ENCODE peak calls at places on chromosomes 16 and 17, in six cellular contexts. One of them, this sample, is unnamed.
A peak's percentile ranks its signal among the peaks of the same experiment; 100 is the strongest.

GRCh38 chr17:82947051-82947991 is 107.5 kb upstream of the ZNF750 start:
- DNase-seq in foreskin fibroblast: no peak
- DNase-seq in PC-3: no peak
- DNase-seq in esophagus squamous epithelium: no peak
- DNase-seq in neuronal stem cell: no peak
- DNase-seq in HFF-Myc: no peak
- DNase-seq in this sample: peak; percentile 8

GRCh38 chr16:73019456-73020362 is 28.2 kb downstream of the ZFHX3 start:
- DNase-seq in foreskin fibroblast: peak; percentile 35
- DNase-seq in PC-3: peak; percentile 71
- DNase-seq in esophagus squamous epithelium: no peak
- DNase-seq in neuronal stem cell: no peak
- DNase-seq in HFF-Myc: peak; percentile 24
- DNase-seq in this sample: peak; percentile 45

GRCh38 chr16:82192665-82193064 is 22.6 kb upstream of the MPHOSPH6 start:
- DNase-seq in foreskin fibroblast: peak; percentile 88
- DNase-seq in PC-3: peak; percentile 71
- DNase-seq in esophagus squamous epithelium: no peak
- DNase-seq in neuronal stem cell: no peak
- DNase-seq in HFF-Myc: peak; percentile 14
- DNase-seq in this sample: no peak

GRCh38 chr17:35499548-35499947 is 37.9 kb downstream of the SLFN12L start:
- DNase-seq in foreskin fibroblast: no peak
- DNase-seq in PC-3: no peak
- DNase-seq in esophagus squamous epithelium: no peak
- DNase-seq in neuronal stem cell: no peak
- DNase-seq in HFF-Myc: no peak
- DNase-seq in this sample: no peak

GRCh38 chr17:81512560-81512983 is at the start of gene ACTG1:
- DNase-seq in foreskin fibroblast: peak; percentile 94
- DNase-seq in PC-3: peak; percentile 95
- DNase-seq in esophagus squamous epithelium: peak; percentile 73
- DNase-seq in neuronal stem cell: peak; percentile 88
- DNase-seq in HFF-Myc: peak; percentile 60
- DNase-seq in this sample: peak; percentile 94

GRCh38 chr16:86566601-86566965 is at the start of gene FOXC2:
- DNase-seq in foreskin fibroblast: peak; percentile 96
- DNase-seq in PC-3: no peak
- DNase-seq in esophagus squamous epithelium: no peak
- DNase-seq in neuronal stem cell: peak; percentile 83
- DNase-seq in HFF-Myc: peak; percentile 65
- DNase-seq in this sample: peak; percentile 63

GRCh38 chr16:79605999-79606398 is 5.5 kb upstream of the MAF start:
- DNase-seq in foreskin fibroblast: no peak
- DNase-seq in PC-3: peak; percentile 6
- DNase-seq in esophagus squamous epithelium: no peak
- DNase-seq in neuronal stem cell: no peak
- DNase-seq in HFF-Myc: no peak
- DNase-seq in this sample: no peak

GRCh38 chr16:85366031-85366763 is 246.9 kb upstream of the GSE1 start:
- DNase-seq in foreskin fibroblast: no peak
- DNase-seq in PC-3: no peak
- DNase-seq in esophagus squamous epithelium: no peak
- DNase-seq in neuronal stem cell: no peak
- DNase-seq in HFF-Myc: no peak
- DNase-seq in this sample: no peak

GRCh38 chr16:27286446-27286845 is 17.9 kb upstream of the NSMCE1 start:
- DNase-seq in foreskin fibroblast: peak; percentile 96
- DNase-seq in PC-3: peak; percentile 85
- DNase-seq in esophagus squamous epithelium: no peak
- DNase-seq in neuronal stem cell: no peak
- DNase-seq in HFF-Myc: peak; percentile 46
- DNase-seq in this sample: peak; percentile 39

GRCh38 chr17:41932821-41933389 is 2.5 kb downstream of the ODAD4 start:
- DNase-seq in foreskin fibroblast: no peak
- DNase-seq in PC-3: no peak
- DNase-seq in esophagus squamous epithelium: no peak
- DNase-seq in neuronal stem cell: no peak
- DNase-seq in HFF-Myc: no peak
- DNase-seq in this sample: no peak

GRCh38 chr16:72609933-72610332 is 438.0 kb upstream of the PMFBP1 start:
- DNase-seq in foreskin fibroblast: no peak
- DNase-seq in PC-3: no peak
- DNase-seq in esophagus squamous epithelium: no peak
- DNase-seq in neuronal stem cell: no peak
- DNase-seq in HFF-Myc: no peak
- DNase-seq in this sample: no peak

GRCh38 chr17:29866746-29867404 is 63.2 kb downstream of the SSH2 start:
- DNase-seq in foreskin fibroblast: no peak
- DNase-seq in PC-3: no peak
- DNase-seq in esophagus squamous epithelium: no peak
- DNase-seq in neuronal stem cell: no peak
- DNase-seq in HFF-Myc: no peak
- DNase-seq in this sample: no peak

GRCh38 chr17:74243013-74243755 is 29.8 kb downstream of the TTYH2 start:
- DNase-seq in foreskin fibroblast: no peak
- DNase-seq in PC-3: no peak
- DNase-seq in esophagus squamous epithelium: no peak
- DNase-seq in neuronal stem cell: no peak
- DNase-seq in HFF-Myc: no peak
- DNase-seq in this sample: no peak

GRCh38 chr16:61797296-61797695 is 238.9 kb downstream of the CDH8 start:
- DNase-seq in foreskin fibroblast: no peak
- DNase-seq in PC-3: no peak
- DNase-seq in esophagus squamous epithelium: no peak
- DNase-seq in neuronal stem cell: no peak
- DNase-seq in HFF-Myc: no peak
- DNase-seq in this sample: no peak

GRCh38 chr16:66695935-66696668 is 441 bp downstream of the CMTM4 start:
- DNase-seq in foreskin fibroblast: no peak
- DNase-seq in PC-3: peak; percentile 35
- DNase-seq in esophagus squamous epithelium: no peak
- DNase-seq in neuronal stem cell: peak; percentile 6
- DNase-seq in HFF-Myc: no peak
- DNase-seq in this sample: peak; percentile 76

GRCh38 chr17:75576661-75577060 is 10.9 kb upstream of the MYO15B start:
- DNase-seq in foreskin fibroblast: no peak
- DNase-seq in PC-3: no peak
- DNase-seq in esophagus squamous epithelium: no peak
- DNase-seq in neuronal stem cell: no peak
- DNase-seq in HFF-Myc: no peak
- DNase-seq in this sample: no peak

GRCh38 chr16:11101695-11102522 is 154.1 kb downstream of the SOCS1 start:
- DNase-seq in foreskin fibroblast: no peak
- DNase-seq in PC-3: no peak
- DNase-seq in esophagus squamous epithelium: no peak
- DNase-seq in neuronal stem cell: no peak
- DNase-seq in HFF-Myc: no peak
- DNase-seq in this sample: peak; percentile 34

GRCh38 chr17:82332669-82333278 is 792 bp downstream of the SECTM1 start:
- DNase-seq in foreskin fibroblast: peak; percentile 37
- DNase-seq in PC-3: peak; percentile 66
- DNase-seq in esophagus squamous epithelium: no peak
- DNase-seq in neuronal stem cell: no peak
- DNase-seq in HFF-Myc: no peak
- DNase-seq in this sample: peak; percentile 65

GRCh38 chr17:79552824-79553223 is 58.0 kb downstream of the RBFOX3 start:
- DNase-seq in foreskin fibroblast: no peak
- DNase-seq in PC-3: no peak
- DNase-seq in esophagus squamous epithelium: no peak
- DNase-seq in neuronal stem cell: no peak
- DNase-seq in HFF-Myc: no peak
- DNase-seq in this sample: no peak

GRCh38 chr17:79859676-79860615 is 20.7 kb upstream of the CBX4 start:
- DNase-seq in foreskin fibroblast: no peak
- DNase-seq in PC-3: no peak
- DNase-seq in esophagus squamous epithelium: no peak
- DNase-seq in neuronal stem cell: no peak
- DNase-seq in HFF-Myc: no peak
- DNase-seq in this sample: no peak

GRCh38 chr16:11017499-11017898 is 73.1 kb downstream of the CLEC16A start:
- DNase-seq in foreskin fibroblast: no peak
- DNase-seq in PC-3: no peak
- DNase-seq in esophagus squamous epithelium: no peak
- DNase-seq in neuronal stem cell: no peak
- DNase-seq in HFF-Myc: no peak
- DNase-seq in this sample: no peak

GRCh38 chr17:27430882-27431491 is 25.3 kb upstream of the KSR1 start:
- DNase-seq in foreskin fibroblast: peak; percentile 37
- DNase-seq in PC-3: peak; percentile 57
- DNase-seq in esophagus squamous epithelium: no peak
- DNase-seq in neuronal stem cell: peak; percentile 15
- DNase-seq in HFF-Myc: peak; percentile 16
- DNase-seq in this sample: peak; percentile 29

GRCh38 chr16:706189-707061 is 824 bp upstream of the FBXL16 start:
- DNase-seq in foreskin fibroblast: no peak
- DNase-seq in PC-3: no peak
- DNase-seq in esophagus squamous epithelium: no peak
- DNase-seq in neuronal stem cell: no peak
- DNase-seq in HFF-Myc: no peak
- DNase-seq in this sample: no peak

GRCh38 chr17:81821603-81822311 is 11.3 kb downstream of the MCRIP1 start:
- DNase-seq in foreskin fibroblast: peak; percentile 51
- DNase-seq in PC-3: peak; percentile 69
- DNase-seq in esophagus squamous epithelium: no peak
- DNase-seq in neuronal stem cell: no peak
- DNase-seq in HFF-Myc: no peak
- DNase-seq in this sample: peak; percentile 97

GRCh38 chr17:21015564-21015963 is 27.2 kb downstream of the USP22 start:
- DNase-seq in foreskin fibroblast: no peak
- DNase-seq in PC-3: no peak
- DNase-seq in esophagus squamous epithelium: no peak
- DNase-seq in neuronal stem cell: no peak
- DNase-seq in HFF-Myc: no peak
- DNase-seq in this sample: no peak

GRCh38 chr16:75029854-75030253 is 31.0 kb downstream of the ZNRF1 start:
- DNase-seq in foreskin fibroblast: peak; percentile 54
- DNase-seq in PC-3: peak; percentile 72
- DNase-seq in esophagus squamous epithelium: no peak
- DNase-seq in neuronal stem cell: no peak
- DNase-seq in HFF-Myc: no peak
- DNase-seq in this sample: no peak

GRCh38 chr17:77184474-77184873 is 43.7 kb downstream of the SEC14L1 start:
- DNase-seq in foreskin fibroblast: peak; percentile 24
- DNase-seq in PC-3: no peak
- DNase-seq in esophagus squamous epithelium: no peak
- DNase-seq in neuronal stem cell: no peak
- DNase-seq in HFF-Myc: no peak
- DNase-seq in this sample: no peak

GRCh38 chr17:2395258-2396170 is 5.3 kb downstream of the MNT start:
- DNase-seq in foreskin fibroblast: peak; percentile 65
- DNase-seq in PC-3: peak; percentile 24
- DNase-seq in esophagus squamous epithelium: no peak
- DNase-seq in neuronal stem cell: no peak
- DNase-seq in HFF-Myc: no peak
- DNase-seq in this sample: peak; percentile 64

GRCh38 chr17:7889166-7889584 is 586 bp downstream of the CHD3 start:
- DNase-seq in foreskin fibroblast: peak; percentile 95
- DNase-seq in PC-3: peak; percentile 84
- DNase-seq in esophagus squamous epithelium: peak; percentile 39
- DNase-seq in neuronal stem cell: peak; percentile 66
- DNase-seq in HFF-Myc: peak; percentile 72
- DNase-seq in this sample: peak; percentile 100
- H3K4me3 ChIP-seq in foreskin fibroblast: peak overlapping the region; percentile 60
- H3K4me3 ChIP-seq in PC-3: peak overlapping the region; percentile 94
- H3K4me3 ChIP-seq in esophagus squamous epithelium: peak overlapping the region; percentile 91
- H3K4me3 ChIP-seq in neuronal stem cell: peak overlapping the region; percentile 6
- H3K4me3 ChIP-seq in HFF-Myc: peak overlapping the region; percentile 78
- H3K4me3 ChIP-seq in this sample: no peak overlapping the region

DNA sequence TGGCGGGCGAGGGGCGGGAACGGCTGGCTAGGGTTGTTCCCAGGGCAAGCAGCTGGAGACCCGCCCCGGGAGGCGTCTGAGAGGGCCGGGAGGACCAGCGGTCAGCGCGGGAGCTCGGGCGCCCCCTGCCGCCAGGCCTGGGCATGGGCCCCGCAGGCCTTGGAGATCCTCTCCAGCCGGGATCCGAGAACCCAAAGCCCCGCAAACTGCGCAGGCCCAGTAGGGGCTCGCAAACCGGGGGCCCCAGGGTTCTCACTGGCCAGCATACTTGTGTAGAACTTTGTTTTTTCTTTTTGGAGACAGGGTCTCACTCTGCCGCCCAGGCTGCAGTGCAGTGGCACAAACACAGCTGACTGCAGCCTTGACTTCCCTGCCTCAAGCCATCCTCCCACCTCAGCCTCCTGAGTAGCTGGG is 20.8 kb upstream of the ZNF423 start:
- DNase-seq in foreskin fibroblast: no peak
- DNase-seq in PC-3: peak; percentile 28
- DNase-seq in esophagus squamous epithelium: no peak
- DNase-seq in neuronal stem cell: peak; percentile 79
- DNase-seq in HFF-Myc: no peak
- DNase-seq in this sample: peak; percentile 85
- H3K4me3 ChIP-seq in foreskin fibroblast: no peak overlapping the region
- H3K4me3 ChIP-seq in PC-3: no peak overlapping the region
- H3K4me3 ChIP-seq in esophagus squamous epithelium: peak overlapping the region; percentile 62
- H3K4me3 ChIP-seq in neuronal stem cell: no peak overlapping the region
- H3K4me3 ChIP-seq in HFF-Myc: no peak overlapping the region
- H3K4me3 ChIP-seq in this sample: no peak overlapping the region

DNA sequence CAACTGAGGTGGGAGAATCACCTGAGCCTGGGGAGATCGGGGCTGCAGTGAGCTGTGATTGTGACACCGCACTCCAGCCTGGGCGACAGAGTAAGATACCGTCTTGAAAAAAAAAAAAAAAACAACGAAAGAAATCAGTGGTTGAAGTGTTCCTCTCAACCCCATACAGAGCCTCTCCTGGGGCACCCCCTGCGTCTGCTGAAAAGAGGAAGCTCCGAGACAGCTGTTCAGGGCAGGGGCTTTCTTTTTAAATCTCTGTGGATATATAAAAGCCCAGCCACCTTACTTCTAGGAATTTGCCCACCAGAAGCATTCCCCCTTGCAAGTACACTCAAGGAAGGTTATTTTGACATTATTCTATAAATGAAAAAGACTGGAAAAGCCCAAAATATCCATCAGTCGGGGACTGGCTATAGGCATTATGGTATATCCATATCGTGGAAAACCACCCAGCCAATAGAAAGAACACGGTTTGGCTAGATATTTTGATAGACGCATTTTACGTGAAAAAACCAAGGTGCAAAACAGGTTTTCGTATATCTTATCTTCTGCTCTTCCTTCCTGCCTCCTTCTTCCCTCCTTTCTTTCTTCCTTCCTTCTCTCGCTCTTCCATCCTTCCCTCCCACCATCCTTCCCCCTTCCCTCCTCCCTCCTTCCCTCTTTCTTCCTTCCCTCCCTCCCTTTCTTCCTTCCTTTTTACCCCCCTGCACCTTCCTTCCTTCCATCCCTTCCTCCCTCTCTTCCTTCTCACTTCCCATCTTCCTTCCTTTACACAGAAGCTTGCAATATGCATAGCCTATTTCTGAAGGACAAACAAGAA is 9.2 kb upstream of the CCL22 start:
- DNase-seq in foreskin fibroblast: no peak
- DNase-seq in PC-3: no peak
- DNase-seq in esophagus squamous epithelium: no peak
- DNase-seq in neuronal stem cell: no peak
- DNase-seq in HFF-Myc: no peak
- DNase-seq in this sample: no peak
- H3K4me3 ChIP-seq in foreskin fibroblast: no peak overlapping the region
- H3K4me3 ChIP-seq in PC-3: no peak overlapping the region
- H3K4me3 ChIP-seq in esophagus squamous epithelium: no peak overlapping the region
- H3K4me3 ChIP-seq in neuronal stem cell: no peak overlapping the region
- H3K4me3 ChIP-seq in HFF-Myc: no peak overlapping the region
- H3K4me3 ChIP-seq in this sample: no peak overlapping the region

GRCh38 chr17:47914296-47914948 is 18.4 kb downstream of the SP2 start:
- DNase-seq in foreskin fibroblast: no peak
- DNase-seq in PC-3: no peak
- DNase-seq in esophagus squamous epithelium: no peak
- DNase-seq in neuronal stem cell: no peak
- DNase-seq in HFF-Myc: no peak
- DNase-seq in this sample: no peak
- H3K4me3 ChIP-seq in foreskin fibroblast: no peak overlapping the region
- H3K4me3 ChIP-seq in PC-3: no peak overlapping the region
- H3K4me3 ChIP-seq in esophagus squamous epithelium: no peak overlapping the region
- H3K4me3 ChIP-seq in neuronal stem cell: no peak overlapping the region
- H3K4me3 ChIP-seq in HFF-Myc: no peak overlapping the region
- H3K4me3 ChIP-seq in this sample: no peak overlapping the region